ENCODE peak calls at places on chromosomes 6 and 20, in seven cellular contexts. One of them, this sample, is unnamed.

GRCh38 chr6:112665815-112666214 is 318.7 kb downstream of the RFPL4B start:
- DNase-seq in NB4: no peak
- DNase-seq in NCI-H460: no peak
- DNase-seq in CD8-positive, alpha-beta memory T cell: no peak
- DNase-seq in NCI-H1436: no peak
- DNase-seq in heart right ventricle: no peak
- DNase-seq in activated T-helper 1 cell treated with anti-CD3 and anti-CD28 coated beads, Interleukin-12 subunit alpha, Interleukin-12 subunit beta, Interleukin-2, Interleukin-4 antibody, amounts not matched to agents 30 ng/mL and 10 ng/mL and 1 ng/mL, durations not matched to agents 14 hours and 24 hours and 36 hours: no peak
- DNase-seq in this sample: no peak

GRCh38 chr6:45422541-45423110 is 44.9 kb upstream of the SUPT3H start:
- DNase-seq in NB4: peak
- DNase-seq in NCI-H460: no peak
- DNase-seq in CD8-positive, alpha-beta memory T cell: peak
- DNase-seq in NCI-H1436: peak
- DNase-seq in heart right ventricle: peak
- DNase-seq in activated T-helper 1 cell treated with anti-CD3 and anti-CD28 coated beads, Interleukin-12 subunit alpha, Interleukin-12 subunit beta, Interleukin-2, Interleukin-4 antibody, amounts not matched to agents 30 ng/mL and 10 ng/mL and 1 ng/mL, durations not matched to agents 14 hours and 24 hours and 36 hours: peak
- DNase-seq in this sample: peak

GRCh38 chr20:34575756-34576155 is 17.2 kb downstream of the MAP1LC3A start:
- DNase-seq in NB4: no peak
- DNase-seq in NCI-H460: no peak
- DNase-seq in CD8-positive, alpha-beta memory T cell: no peak
- DNase-seq in NCI-H1436: no peak
- DNase-seq in heart right ventricle: no peak
- DNase-seq in activated T-helper 1 cell treated with anti-CD3 and anti-CD28 coated beads, Interleukin-12 subunit alpha, Interleukin-12 subunit beta, Interleukin-2, Interleukin-4 antibody, amounts not matched to agents 30 ng/mL and 10 ng/mL and 1 ng/mL, durations not matched to agents 14 hours and 24 hours and 36 hours: no peak
- DNase-seq in this sample: no peak

GRCh38 chr6:170248861-170249600 is 41.8 kb downstream of the DLL1 start:
- DNase-seq in NB4: no peak
- DNase-seq in NCI-H460: no peak
- DNase-seq in CD8-positive, alpha-beta memory T cell: no peak
- DNase-seq in NCI-H1436: no peak
- DNase-seq in heart right ventricle: no peak
- DNase-seq in activated T-helper 1 cell treated with anti-CD3 and anti-CD28 coated beads, Interleukin-12 subunit alpha, Interleukin-12 subunit beta, Interleukin-2, Interleukin-4 antibody, amounts not matched to agents 30 ng/mL and 10 ng/mL and 1 ng/mL, durations not matched to agents 14 hours and 24 hours and 36 hours: no peak
- DNase-seq in this sample: no peak

GRCh38 chr20:25223179-25223661 is 24.7 kb upstream of the PYGB start:
- DNase-seq in NB4: peak
- DNase-seq in NCI-H460: peak
- DNase-seq in CD8-positive, alpha-beta memory T cell: no peak
- DNase-seq in NCI-H1436: no peak
- DNase-seq in heart right ventricle: no peak
- DNase-seq in activated T-helper 1 cell treated with anti-CD3 and anti-CD28 coated beads, Interleukin-12 subunit alpha, Interleukin-12 subunit beta, Interleukin-2, Interleukin-4 antibody, amounts not matched to agents 30 ng/mL and 10 ng/mL and 1 ng/mL, durations not matched to agents 14 hours and 24 hours and 36 hours: no peak
- DNase-seq in this sample: no peak

GRCh38 chr20:34022154-34022842 is 28.6 kb downstream of the RALY start:
- DNase-seq in NB4: peak
- DNase-seq in NCI-H460: peak
- DNase-seq in CD8-positive, alpha-beta memory T cell: no peak
- DNase-seq in NCI-H1436: no peak
- DNase-seq in heart right ventricle: no peak
- DNase-seq in activated T-helper 1 cell treated with anti-CD3 and anti-CD28 coated beads, Interleukin-12 subunit alpha, Interleukin-12 subunit beta, Interleukin-2, Interleukin-4 antibody, amounts not matched to agents 30 ng/mL and 10 ng/mL and 1 ng/mL, durations not matched to agents 14 hours and 24 hours and 36 hours: no peak
- DNase-seq in this sample: peak

GRCh38 chr20:52130406-52130805 is 61.2 kb downstream of the ZFP64 start:
- DNase-seq in NB4: no peak
- DNase-seq in NCI-H460: no peak
- DNase-seq in CD8-positive, alpha-beta memory T cell: no peak
- DNase-seq in NCI-H1436: no peak
- DNase-seq in heart right ventricle: no peak
- DNase-seq in activated T-helper 1 cell treated with anti-CD3 and anti-CD28 coated beads, Interleukin-12 subunit alpha, Interleukin-12 subunit beta, Interleukin-2, Interleukin-4 antibody, amounts not matched to agents 30 ng/mL and 10 ng/mL and 1 ng/mL, durations not matched to agents 14 hours and 24 hours and 36 hours: no peak
- DNase-seq in this sample: no peak

GRCh38 chr20:40714109-40714508 is 25.1 kb upstream of the MAFB start:
- DNase-seq in NB4: no peak
- DNase-seq in NCI-H460: no peak
- DNase-seq in CD8-positive, alpha-beta memory T cell: no peak
- DNase-seq in NCI-H1436: no peak
- DNase-seq in heart right ventricle: no peak
- DNase-seq in activated T-helper 1 cell treated with anti-CD3 and anti-CD28 coated beads, Interleukin-12 subunit alpha, Interleukin-12 subunit beta, Interleukin-2, Interleukin-4 antibody, amounts not matched to agents 30 ng/mL and 10 ng/mL and 1 ng/mL, durations not matched to agents 14 hours and 24 hours and 36 hours: no peak
- DNase-seq in this sample: no peak

GRCh38 chr6:151807513-151808330 is at the start of gene ESR1:
- DNase-seq in NB4: no peak
- DNase-seq in NCI-H460: no peak
- DNase-seq in CD8-positive, alpha-beta memory T cell: no peak
- DNase-seq in NCI-H1436: no peak
- DNase-seq in heart right ventricle: no peak
- DNase-seq in activated T-helper 1 cell treated with anti-CD3 and anti-CD28 coated beads, Interleukin-12 subunit alpha, Interleukin-12 subunit beta, Interleukin-2, Interleukin-4 antibody, amounts not matched to agents 30 ng/mL and 10 ng/mL and 1 ng/mL, durations not matched to agents 14 hours and 24 hours and 36 hours: no peak
- DNase-seq in this sample: no peak